ENCODE peak calls at places on chromosomes 11 and 22, in five cellular contexts. One of them, this sample, is unnamed.

GRCh38 chr22:16967453-16968217 is 40.4 kb downstream of the GAB4 start:
- DNase-seq in heart right ventricle: no peak
- DNase-seq in left ventricle myocardium inferior: no peak
- DNase-seq in transverse colon: no peak
- DNase-seq in stomach: no peak
- DNase-seq in this sample: no peak

GRCh38 chr11:11555228-11555627 is 66.6 kb downstream of the GALNT18 start:
- DNase-seq in heart right ventricle: peak; percentile 54
- DNase-seq in left ventricle myocardium inferior: peak; percentile 65
- DNase-seq in transverse colon: no peak
- DNase-seq in stomach: peak; percentile 38
- DNase-seq in this sample: no peak

GRCh38 chr11:12430912-12431311 is 53.5 kb downstream of the PARVA start:
- DNase-seq in heart right ventricle: no peak
- DNase-seq in left ventricle myocardium inferior: no peak
- DNase-seq in transverse colon: peak; percentile 74
- DNase-seq in stomach: peak; percentile 72
- DNase-seq in this sample: peak; percentile 67

GRCh38 chr22:49447837-49448236 is 379.8 kb downstream of the BRD1 start:
- DNase-seq in heart right ventricle: no peak
- DNase-seq in left ventricle myocardium inferior: no peak
- DNase-seq in transverse colon: no peak
- DNase-seq in stomach: no peak
- DNase-seq in this sample: no peak

GRCh38 chr22:22552630-22553029 is 6.4 kb downstream of the PRAME start:
- DNase-seq in heart right ventricle: no peak
- DNase-seq in left ventricle myocardium inferior: no peak
- DNase-seq in transverse colon: no peak
- DNase-seq in stomach: no peak
- DNase-seq in this sample: no peak

GRCh38 chr11:115659061-115659963 is 155.1 kb upstream of the CADM1 start:
- DNase-seq in heart right ventricle: peak; percentile 41
- DNase-seq in left ventricle myocardium inferior: peak; percentile 45
- DNase-seq in transverse colon: no peak
- DNase-seq in stomach: no peak
- DNase-seq in this sample: no peak

GRCh38 chr11:128492461-128492860 is 94.9 kb downstream of the ETS1 start:
- DNase-seq in heart right ventricle: no peak
- DNase-seq in left ventricle myocardium inferior: no peak
- DNase-seq in transverse colon: no peak
- DNase-seq in stomach: no peak
- DNase-seq in this sample: no peak

GRCh38 chr11:112310867-112311266 is 50.2 kb upstream of the PLET1 start:
- DNase-seq in heart right ventricle: no peak
- DNase-seq in left ventricle myocardium inferior: no peak
- DNase-seq in transverse colon: no peak
- DNase-seq in stomach: no peak
- DNase-seq in this sample: no peak

GRCh38 chr11:94845622-94846021 is 77.5 kb downstream of the AMOTL1 start:
- DNase-seq in heart right ventricle: no peak
- DNase-seq in left ventricle myocardium inferior: no peak
- DNase-seq in transverse colon: no peak
- DNase-seq in stomach: peak; percentile 78
- DNase-seq in this sample: no peak

GRCh38 chr11:17653606-17654005 is 65.8 kb upstream of the MYOD1 start:
- DNase-seq in heart right ventricle: no peak
- DNase-seq in left ventricle myocardium inferior: no peak
- DNase-seq in transverse colon: no peak
- DNase-seq in stomach: no peak
- DNase-seq in this sample: no peak

GRCh38 chr11:35852056-35852455 is 91.8 kb upstream of the LDLRAD3 start:
- DNase-seq in heart right ventricle: no peak
- DNase-seq in left ventricle myocardium inferior: peak; percentile 33
- DNase-seq in transverse colon: peak; percentile 9
- DNase-seq in stomach: no peak
- DNase-seq in this sample: no peak

GRCh38 chr22:43088616-43088978 is 594 bp downstream of the TTLL1 start:
- DNase-seq in heart right ventricle: no peak
- DNase-seq in left ventricle myocardium inferior: no peak
- DNase-seq in transverse colon: no peak
- DNase-seq in stomach: no peak
- DNase-seq in this sample: no peak

GRCh38 chr11:103737791-103738190 is 298.6 kb upstream of the DDI1 start:
- DNase-seq in heart right ventricle: peak; percentile 30
- DNase-seq in left ventricle myocardium inferior: peak; percentile 23
- DNase-seq in transverse colon: no peak
- DNase-seq in stomach: no peak
- DNase-seq in this sample: no peak

GRCh38 chr11:9808943-9809342 is 145.1 kb downstream of the SWAP70 start:
- DNase-seq in heart right ventricle: no peak
- DNase-seq in left ventricle myocardium inferior: no peak
- DNase-seq in transverse colon: no peak
- DNase-seq in stomach: no peak
- DNase-seq in this sample: no peak

GRCh38 chr11:57336111-57336666 is 497 bp upstream of the SSRP1 start:
- DNase-seq in heart right ventricle: no peak
- DNase-seq in left ventricle myocardium inferior: no peak
- DNase-seq in transverse colon: no peak
- DNase-seq in stomach: no peak
- DNase-seq in this sample: no peak

GRCh38 chr11:46414899-46415298 is 23.3 kb upstream of the CHRM4 start:
- DNase-seq in heart right ventricle: no peak
- DNase-seq in left ventricle myocardium inferior: no peak
- DNase-seq in transverse colon: no peak
- DNase-seq in stomach: no peak
- DNase-seq in this sample: no peak
- H3K36me3 ChIP-seq in heart right ventricle: no peaks in the 10 kb centered on the region
- H3K36me3 ChIP-seq in left ventricle myocardium inferior: peaks cover 67% of the 10 kb centered on the region
- H3K36me3 ChIP-seq in transverse colon: peaks cover 29% of the 10 kb centered on the region
- H3K36me3 ChIP-seq in stomach: peaks cover 80% of the 10 kb centered on the region
- H3K36me3 ChIP-seq in this sample: peaks cover 68% of the 10 kb centered on the region

GRCh38 chr22:38030311-38031133 is 26.7 kb upstream of the PICK1 start:
- DNase-seq in heart right ventricle: no peak
- DNase-seq in left ventricle myocardium inferior: no peak
- DNase-seq in transverse colon: peak; percentile 51
- DNase-seq in stomach: no peak
- DNase-seq in this sample: peak; percentile 52
- H3K4me1 ChIP-seq in heart right ventricle: peaks cover 30% of the 10 kb centered on the region
- H3K4me1 ChIP-seq in left ventricle myocardium inferior: peaks cover 29% of the 10 kb centered on the region
- H3K4me1 ChIP-seq in transverse colon: peaks cover 19% of the 10 kb centered on the region
- H3K4me1 ChIP-seq in stomach: peaks cover 14% of the 10 kb centered on the region
- H3K4me1 ChIP-seq in this sample: no peaks in the 10 kb centered on the region

GRCh38 chr22:38103641-38104040 is 6.8 kb downstream of the BAIAP2L2 start:
- DNase-seq in heart right ventricle: no peak
- DNase-seq in left ventricle myocardium inferior: no peak
- DNase-seq in transverse colon: no peak
- DNase-seq in stomach: no peak
- DNase-seq in this sample: no peak

GRCh38 chr22:38098410-38099249 is 11.9 kb downstream of the BAIAP2L2 start:
- DNase-seq in heart right ventricle: no peak
- DNase-seq in left ventricle myocardium inferior: no peak
- DNase-seq in transverse colon: no peak
- DNase-seq in stomach: no peak
- DNase-seq in this sample: peak; percentile 32

GRCh38 chr22:38097058-38097457 is 13.1 kb upstream of the SLC16A8 start:
- DNase-seq in heart right ventricle: no peak
- DNase-seq in left ventricle myocardium inferior: no peak
- DNase-seq in transverse colon: no peak
- DNase-seq in stomach: no peak
- DNase-seq in this sample: no peak

DNA sequence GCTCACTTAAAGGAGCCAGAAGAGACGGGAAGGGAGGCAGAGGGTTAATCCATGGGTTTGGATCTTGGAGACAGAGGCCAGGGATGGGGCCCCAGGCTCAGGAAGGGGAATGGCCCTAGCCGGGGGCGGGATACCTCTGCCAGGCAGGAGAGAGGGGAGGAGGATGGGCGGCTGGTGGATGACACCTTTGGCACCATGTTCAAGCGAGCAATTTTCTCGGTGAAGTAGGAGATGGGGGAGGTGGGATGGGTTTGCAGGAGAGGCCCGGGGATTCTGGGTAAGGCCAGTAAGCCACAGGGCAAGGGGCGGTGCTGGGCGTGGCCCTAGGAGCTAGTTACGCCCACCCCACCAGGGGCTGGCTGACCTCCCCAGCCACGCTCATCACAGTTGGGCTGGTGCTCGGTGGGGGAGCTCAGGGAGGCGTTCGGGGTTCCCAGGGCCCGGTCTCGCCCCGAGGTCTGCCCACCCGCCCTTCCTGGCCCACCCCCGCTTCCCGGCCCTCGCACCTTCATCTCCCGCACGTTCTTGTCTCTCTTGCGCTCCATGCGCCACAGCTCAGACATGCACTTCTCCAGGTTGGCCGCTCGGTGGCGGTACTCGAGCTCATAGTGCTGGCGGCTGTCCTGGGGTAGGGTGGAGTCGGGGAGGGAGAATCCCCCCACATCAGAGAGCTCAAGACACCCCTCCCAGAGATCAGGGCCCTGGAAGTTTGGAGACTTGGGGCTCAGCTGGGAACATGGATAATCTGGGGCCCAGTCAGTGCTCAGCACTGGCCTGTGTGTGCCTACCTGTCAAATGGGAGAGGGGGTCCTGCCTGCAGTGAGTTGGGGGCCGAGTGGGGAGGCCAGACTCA is 12.7 kb downstream of the BAIAP2L2 start:
- DNase-seq in heart right ventricle: no peak
- DNase-seq in left ventricle myocardium inferior: no peak
- DNase-seq in transverse colon: no peak
- DNase-seq in stomach: no peak
- DNase-seq in this sample: no peak
- TF ChIP-seq CTCF in heart right ventricle: no peak
- TF ChIP-seq CTCF in left ventricle myocardium inferior: peak; percentile 31
- TF ChIP-seq CTCF in transverse colon: no peak
- TF ChIP-seq CTCF in stomach: no peak
- TF ChIP-seq CTCF in this sample: peak; percentile 3

GRCh38 chr11:13666708-13667107 is 1.8 kb upstream of the FAR1 start:
- DNase-seq in heart right ventricle: no peak
- DNase-seq in left ventricle myocardium inferior: no peak
- DNase-seq in transverse colon: no peak
- DNase-seq in stomach: no peak
- DNase-seq in this sample: no peak

GRCh38 chr11:13664351-13664750 is 4.1 kb upstream of the FAR1 start:
- DNase-seq in heart right ventricle: no peak
- DNase-seq in left ventricle myocardium inferior: no peak
- DNase-seq in transverse colon: no peak
- DNase-seq in stomach: no peak
- DNase-seq in this sample: no peak

GRCh38 chr11:13667245-13667644 is 1.2 kb upstream of the FAR1 start:
- DNase-seq in heart right ventricle: no peak
- DNase-seq in left ventricle myocardium inferior: no peak
- DNase-seq in transverse colon: no peak
- DNase-seq in stomach: no peak
- DNase-seq in this sample: no peak

GRCh38 chr11:13661074-13661623 is 7.3 kb upstream of the FAR1 start:
- DNase-seq in heart right ventricle: no peak
- DNase-seq in left ventricle myocardium inferior: no peak
- DNase-seq in transverse colon: no peak
- DNase-seq in stomach: no peak
- DNase-seq in this sample: no peak

DNA sequence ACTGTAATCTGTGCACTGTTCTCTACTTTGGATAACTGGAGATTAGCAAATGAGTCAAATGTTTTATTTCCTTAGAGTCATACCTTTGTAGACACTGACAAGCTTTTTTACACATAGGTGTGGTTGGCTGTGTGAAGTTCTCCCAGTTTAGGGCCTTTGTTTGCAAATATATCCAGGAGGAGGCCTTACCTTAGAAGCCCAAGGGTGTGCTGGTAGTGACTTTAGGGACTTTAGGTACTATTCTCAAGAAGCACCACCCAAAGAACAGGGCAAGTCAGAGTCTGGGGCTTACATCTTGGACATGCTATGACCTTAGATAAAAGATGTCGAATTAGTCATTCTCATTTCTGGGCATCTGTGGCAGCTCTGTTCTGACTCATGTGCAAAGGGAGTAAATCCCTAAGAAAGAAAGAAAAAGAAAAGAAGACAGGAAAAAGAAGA is 4.8 kb upstream of the FAR1 start:
- DNase-seq in heart right ventricle: no peak
- DNase-seq in left ventricle myocardium inferior: no peak
- DNase-seq in transverse colon: peak; percentile 29
- DNase-seq in stomach: no peak
- DNase-seq in this sample: no peak
- H3K36me3 ChIP-seq in heart right ventricle: no peaks in the 10 kb centered on the region
- H3K36me3 ChIP-seq in left ventricle myocardium inferior: no peaks in the 10 kb centered on the region
- H3K36me3 ChIP-seq in transverse colon: no peaks in the 10 kb centered on the region
- H3K36me3 ChIP-seq in stomach: no peaks in the 10 kb centered on the region
- H3K36me3 ChIP-seq in this sample: no peaks in the 10 kb centered on the region

GRCh38 chr11:3666023-3666530 is 5.1 kb downstream of the CHRNA10 start:
- DNase-seq in heart right ventricle: no peak
- DNase-seq in left ventricle myocardium inferior: no peak
- DNase-seq in transverse colon: no peak
- DNase-seq in stomach: no peak
- DNase-seq in this sample: no peak

GRCh38 chr11:3667149-3668035 is 3.8 kb downstream of the CHRNA10 start:
- DNase-seq in heart right ventricle: no peak
- DNase-seq in left ventricle myocardium inferior: no peak
- DNase-seq in transverse colon: no peak
- DNase-seq in stomach: no peak
- DNase-seq in this sample: no peak

GRCh38 chr11:3671334-3672254 is at the start of gene CHRNA10:
- DNase-seq in heart right ventricle: no peak
- DNase-seq in left ventricle myocardium inferior: no peak
- DNase-seq in transverse colon: no peak
- DNase-seq in stomach: no peak
- DNase-seq in this sample: no peak

GRCh38 chr11:3669128-3669527 is 2.1 kb downstream of the CHRNA10 start:
- DNase-seq in heart right ventricle: no peak
- DNase-seq in left ventricle myocardium inferior: no peak
- DNase-seq in transverse colon: no peak
- DNase-seq in stomach: no peak
- DNase-seq in this sample: no peak

GRCh38 chr11:3669742-3670183 is 1.4 kb downstream of the CHRNA10 start:
- DNase-seq in heart right ventricle: peak; percentile 44
- DNase-seq in left ventricle myocardium inferior: peak; percentile 38
- DNase-seq in transverse colon: no peak
- DNase-seq in stomach: no peak
- DNase-seq in this sample: no peak
- H3K4me1 ChIP-seq in heart right ventricle: peaks cover 8% of the 10 kb centered on the region
- H3K4me1 ChIP-seq in left ventricle myocardium inferior: peaks cover 32% of the 10 kb centered on the region
- H3K4me1 ChIP-seq in transverse colon: no peaks in the 10 kb centered on the region
- H3K4me1 ChIP-seq in stomach: no peaks in the 10 kb centered on the region
- H3K4me1 ChIP-seq in this sample: no peaks in the 10 kb centered on the region